ENCODE peak calls at places on chromosome 18, in nine cellular contexts. I is fibroblast of the aortic adventitia, X is BJ, Z is tibial artery, T is BE2C, S is uterus, B is GM20000, U is cardiac muscle cell, O is A549. K is an unnamed sample.

GRCh38 chr18:54787098-54787497 is 41.2 kb upstream of the RAB27B start:
- DNase-seq in T (no peak), Z (no peak), U (no peak), S (no peak), O (no peak), B (no peak), I (no peak), X (no peak), K (no peak)

GRCh38 chr18:801137-801536 is 10.9 kb downstream of the YES1 start:
- DNase-seq in Z (no peak), S (no peak), U (no peak), T (no peak), X (no peak), O (no peak), B (no peak), I (no peak), K (no peak)

GRCh38 chr18:50586710-50587109 is 26.8 kb downstream of the MAPK4 start:
- DNase-seq in O (no peak), X (no peak), B (no peak), U (no peak), I (no peak), Z (no peak), T (no peak), S (no peak), K (no peak)

GRCh38 chr18:45851196-45851925 is 25.9 kb downstream of the SIGLEC15 start:
- DNase-seq in Z (no peak), O (no peak), I (peak; percentile 17), B (no peak), S (no peak), X (no peak), T (no peak), U (peak; percentile 63), K (no peak)

GRCh38 chr18:7122376-7122775 is 4.8 kb upstream of the LAMA1 start:
- DNase-seq in T (no peak), I (no peak), O (no peak), X (no peak), B (no peak), S (no peak), Z (no peak), U (no peak), K (no peak)

GRCh38 chr18:44599409-44599808 is 81.3 kb upstream of the SETBP1 start:
- DNase-seq in Z (peak; percentile 69), U (no peak), B (no peak), I (peak; percentile 79), X (no peak), O (no peak), S (no peak), T (no peak), K (no peak)

GRCh38 chr18:48479531-48479930 is 59.3 kb upstream of the CTIF start:
- DNase-seq in X (no peak), Z (no peak), O (no peak), U (no peak), T (no peak), B (no peak), I (no peak), S (no peak), K (no peak)

GRCh38 chr18:29164993-29165599 is 988.2 kb upstream of the CDH2 start:
- DNase-seq in B (no peak), S (no peak), O (peak; percentile 57), X (peak; percentile 70), Z (no peak), T (no peak), U (peak; percentile 5), I (peak; percentile 92), K (no peak)

GRCh38 chr18:63603772-63604171 is 16.6 kb downstream of the SERPINB13 start:
- DNase-seq in Z (no peak), U (no peak), X (no peak), S (no peak), B (peak; percentile 60), O (no peak), I (peak; percentile 3), T (no peak), K (no peak)

GRCh38 chr18:26225022-26225693 is 1.1 kb upstream of the TAF4B start:
- DNase-seq in Z (no peak), U (no peak), X (no peak), S (no peak), T (no peak), O (peak; percentile 33), B (no peak), I (no peak), K (no peak)

GRCh38 chr18:29181151-29181901 is 1004.4 kb upstream of the CDH2 start:
- DNase-seq in Z (no peak), T (no peak), I (peak; percentile 98), U (no peak), S (peak; percentile 22), B (no peak), O (peak; percentile 15), X (peak; percentile 97), K (no peak)

GRCh38 chr18:50611529-50611941 is 51.6 kb downstream of the MAPK4 start:
- DNase-seq in I (no peak), Z (no peak), O (peak; percentile 13), B (no peak), S (no peak), T (no peak), X (no peak), U (no peak), K (no peak)

GRCh38 chr18:77299706-77300105 is 50.1 kb downstream of the GALR1 start:
- DNase-seq in U (no peak), X (no peak), B (no peak), S (no peak), O (no peak), T (no peak), Z (no peak), I (no peak), K (no peak)

GRCh38 chr18:3907955-3908354 is 458.0 kb downstream of the TGIF1 start:
- DNase-seq in I (no peak), B (no peak), X (no peak), S (no peak), Z (no peak), U (no peak), T (no peak), O (no peak), K (no peak)

GRCh38 chr18:68387246-68387645 is 327.7 kb downstream of the TMX3 start:
- DNase-seq in T (no peak), S (no peak), U (no peak), I (peak; percentile 7), Z (no peak), X (peak; percentile 11), O (no peak), B (no peak), K (no peak)

GRCh38 chr18:50578651-50579050 is 18.8 kb downstream of the MAPK4 start:
- DNase-seq in I (no peak), U (no peak), X (no peak), T (no peak), S (no peak), O (peak; percentile 36), B (no peak), Z (no peak), K (no peak)

GRCh38 chr18:26489881-26490280 is 58.5 kb downstream of the KCTD1 start:
- DNase-seq in X (no peak), U (no peak), I (peak; percentile 33), T (no peak), Z (no peak), B (no peak), O (no peak), S (no peak), K (no peak)

GRCh38 chr18:43606800-43607199 is 329.5 kb upstream of the SYT4 start:
- DNase-seq in Z (no peak), T (peak; percentile 49), U (no peak), O (no peak), X (no peak), S (no peak), B (no peak), I (no peak), K (no peak)

GRCh38 chr18:48023334-48024008 is 93.0 kb upstream of the SMAD2 start:
- DNase-seq in T (peak; percentile 85), S (no peak), X (no peak), O (peak; percentile 76), Z (peak; percentile 65), U (peak; percentile 70), B (peak; percentile 55), I (peak; percentile 89), K (peak; percentile 52)

GRCh38 chr18:13797157-13797611 is 26.8 kb upstream of the MC5R start:
- DNase-seq in B (no peak), X (no peak), O (no peak), Z (no peak), S (no peak), U (no peak), T (no peak), I (peak; percentile 15), K (no peak)

DNA sequence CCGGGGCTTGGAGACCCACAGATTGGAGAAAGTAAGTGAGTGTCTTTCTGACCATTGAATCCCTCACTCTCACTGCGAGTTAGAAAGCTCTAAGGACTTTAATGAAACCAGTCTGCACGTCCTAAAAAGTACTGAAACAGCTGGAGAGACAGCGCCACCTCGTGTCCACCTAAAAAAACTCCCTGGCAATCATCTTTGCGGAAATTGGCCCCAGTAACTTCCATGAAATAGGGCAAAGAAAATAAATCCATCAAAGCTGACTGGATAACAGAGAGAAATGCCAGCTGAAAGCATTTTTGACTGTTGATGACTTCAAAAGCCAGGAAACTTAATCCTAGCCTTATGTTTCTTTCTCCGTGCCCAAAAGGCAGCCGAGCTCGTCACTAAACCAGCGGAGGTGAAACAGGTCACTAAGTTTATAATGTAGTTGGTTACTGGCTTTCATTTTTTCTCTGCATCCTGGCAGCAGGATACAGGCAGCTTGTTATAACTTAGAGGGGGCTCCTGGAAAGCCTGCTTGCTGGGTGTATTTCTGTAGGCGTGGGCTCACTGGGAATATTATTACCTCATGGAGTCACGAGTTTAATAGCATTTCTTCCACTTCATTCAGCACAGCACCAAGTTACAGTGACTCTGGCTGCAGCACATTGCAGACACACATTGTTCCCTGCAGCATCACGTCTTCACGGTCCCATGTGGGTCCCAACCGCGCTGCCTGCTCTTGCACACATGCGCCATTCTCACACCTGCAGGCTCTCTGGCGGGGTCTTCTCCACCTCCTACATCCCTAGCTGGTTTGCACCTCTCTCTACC is 266.5 kb downstream of the HRH4 start:
- DNase-seq in U (peak; percentile 86), I (peak; percentile 90), O (peak; percentile 70), X (no peak), S (peak; percentile 63), B (peak; percentile 42), Z (peak; percentile 80), T (peak; percentile 48), K (peak; percentile 68)
- TF ChIP-seq CTCF in U (peak; percentile 85), I (peak; percentile 92), O (peak; percentile 69), X (peak; percentile 85), S (peak; percentile 75), B (peak; percentile 77), Z (peak; percentile 74), T (peak; percentile 78), K (peak; percentile 78)

GRCh38 chr18:36402765-36403396 is 105.4 kb downstream of the FHOD3 start:
- DNase-seq in B (no peak), T (no peak), X (no peak), U (no peak), O (no peak), Z (peak; percentile 87), S (no peak), I (peak; percentile 95), K (no peak)
- TF ChIP-seq CTCF in B (no peak), T (no peak), X (no peak), U (peak; percentile 12), O (no peak), Z (no peak), S (no peak), I (peak; percentile 4), K (no peak)

GRCh38 chr18:74496508-74497307 is 545 bp downstream of the CNDP2 start:
- DNase-seq in S (peak; percentile 57), X (no peak), T (peak; percentile 58), Z (no peak), O (peak; percentile 51), I (peak; percentile 52), U (peak; percentile 73), B (peak; percentile 48), K (peak; percentile 69)
- TF ChIP-seq CTCF in S (peak; percentile 16), X (peak; percentile 26), T (no peak), Z (no peak), O (no peak), I (peak; percentile 28), U (peak; percentile 18), B (no peak), K (no peak)

GRCh38 chr18:79394438-79395307 is 1.1 kb upstream of the NFATC1 start:
- DNase-seq in T (no peak), U (no peak), Z (peak; percentile 81), B (peak; percentile 78), I (peak; percentile 73), X (no peak), S (peak; percentile 74), O (peak; percentile 44), K (peak; percentile 51)
- TF ChIP-seq CTCF in T (no peak), U (no peak), Z (no peak), B (no peak), I (no peak), X (no peak), S (no peak), O (no peak), K (no peak)

K was measured in endothelial cell.